ENCODE peak calls at places on chromosomes 5 and 9, in five cellular contexts. R, E, C, M and O are unnamed samples.

GRCh38 chr5:159749146-159749545 is 167.1 kb upstream of the ADRA1B start:
- DNase-seq in M (peak), E (no peak), C (no peak), R (no peak), O (no peak)

GRCh38 chr5:153402550-153402949 is 87.9 kb upstream of the GRIA1 start:
- DNase-seq in R (no peak), C (no peak), E (no peak), M (peak), O (no peak)

GRCh38 chr5:122311888-122312669 is at the start of gene SNCAIP:
- DNase-seq in M (peak), E (peak), C (no peak), R (peak), O (peak)

GRCh38 chr5:154334406-154335041 is 111.3 kb upstream of the SAP30L start:
- DNase-seq in E (no peak), R (no peak), C (no peak), M (no peak), O (no peak)

GRCh38 chr5:96785271-96785670 is 22.5 kb downstream of the ERAP1 start:
- DNase-seq in M (no peak), R (no peak), C (no peak), E (no peak), O (no peak)

GRCh38 chr9:14661421-14662059 is 31.7 kb downstream of the ZDHHC21 start:
- DNase-seq in M (peak), E (no peak), R (peak), C (no peak), O (no peak)

GRCh38 chr9:125293134-125293533 is 31.5 kb downstream of the GAPVD1 start:
- DNase-seq in M (peak), C (no peak), R (no peak), E (no peak), O (no peak)

GRCh38 chr5:133247881-133248642 is 196.2 kb downstream of the HSPA4 start:
- DNase-seq in C (no peak), R (peak), M (no peak), E (no peak), O (peak)

GRCh38 chr9:4126996-4127395 is 172.9 kb downstream of the GLIS3 start:
- DNase-seq in E (no peak), R (no peak), C (no peak), M (no peak), O (no peak)

GRCh38 chr9:111525056-111525977 is at the start of gene ZNF483:
- DNase-seq in C (peak), E (peak), M (peak), R (peak), O (peak)

GRCh38 chr9:90071257-90071656 is 466.4 kb downstream of the GADD45G start:
- DNase-seq in M (no peak), E (no peak), C (no peak), R (no peak), O (no peak)

GRCh38 chr9:93294011-93294410 is 110.1 kb downstream of the WNK2 start:
- DNase-seq in R (no peak), M (no peak), C (no peak), E (no peak), O (no peak)

GRCh38 chr9:136576269-136576626 is 30.4 kb upstream of the NOTCH1 start:
- DNase-seq in R (peak), M (peak), E (peak), C (no peak), O (no peak)

GRCh38 chr5:79578876-79579275 is 33.4 kb upstream of the TENT2 start:
- DNase-seq in E (peak), C (no peak), M (peak), R (no peak), O (no peak)

GRCh38 chr9:137178201-137178938 is 6.5 kb upstream of the TMEM210 start:
- DNase-seq in M (no peak), C (no peak), E (no peak), R (no peak), O (no peak)

GRCh38 chr5:157308826-157309465 is 43.0 kb downstream of the CYFIP2 start:
- DNase-seq in R (peak), M (no peak), E (no peak), C (no peak), O (no peak)

GRCh38 chr5:58235279-58235678 is 224.6 kb downstream of the PLK2 start:
- DNase-seq in C (no peak), M (peak), R (no peak), E (peak), O (no peak)

GRCh38 chr5:96977228-96977627 is 41.3 kb downstream of the LNPEP start:
- DNase-seq in C (no peak), E (no peak), M (no peak), R (no peak), O (no peak)

GRCh38 chr9:136955943-136956335 is 3.9 kb downstream of the LCN12 start:
- DNase-seq in E (no peak), C (no peak), R (no peak), M (no peak), O (no peak)

DNA sequence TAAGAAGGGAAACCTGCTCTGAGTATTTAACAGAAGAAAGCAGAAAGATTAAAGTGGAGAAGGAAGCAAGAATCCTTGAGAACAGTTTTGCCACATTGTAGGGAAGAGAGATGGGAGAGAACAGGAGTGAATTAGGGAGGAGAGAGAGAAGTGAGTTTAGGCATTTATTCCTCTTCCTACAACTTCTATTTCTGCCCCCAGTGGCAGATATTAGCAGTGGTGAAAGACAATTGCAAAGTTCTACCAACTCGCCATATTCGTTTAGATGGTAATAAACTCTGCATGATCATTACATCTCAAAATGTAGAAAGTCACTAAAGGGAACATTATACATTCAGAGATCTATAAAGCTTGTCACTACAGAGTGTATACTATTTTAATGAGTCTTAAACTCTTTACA is 440.1 kb upstream of the TRPC7 start:
- DNase-seq in M (no peak), R (no peak), C (no peak), E (no peak), O (no peak)
- TF ChIP-seq CTCF in M (peak), R (no peak), C (no peak), E (peak), O (peak)

GRCh38 chr5:172052454-172053236 is 46.2 kb upstream of the FBXW11 start:
- DNase-seq in M (peak), E (no peak), C (no peak), R (no peak), O (no peak)
- TF ChIP-seq CTCF in M (no peak), E (no peak), C (no peak), R (no peak), O (no peak)

DNA sequence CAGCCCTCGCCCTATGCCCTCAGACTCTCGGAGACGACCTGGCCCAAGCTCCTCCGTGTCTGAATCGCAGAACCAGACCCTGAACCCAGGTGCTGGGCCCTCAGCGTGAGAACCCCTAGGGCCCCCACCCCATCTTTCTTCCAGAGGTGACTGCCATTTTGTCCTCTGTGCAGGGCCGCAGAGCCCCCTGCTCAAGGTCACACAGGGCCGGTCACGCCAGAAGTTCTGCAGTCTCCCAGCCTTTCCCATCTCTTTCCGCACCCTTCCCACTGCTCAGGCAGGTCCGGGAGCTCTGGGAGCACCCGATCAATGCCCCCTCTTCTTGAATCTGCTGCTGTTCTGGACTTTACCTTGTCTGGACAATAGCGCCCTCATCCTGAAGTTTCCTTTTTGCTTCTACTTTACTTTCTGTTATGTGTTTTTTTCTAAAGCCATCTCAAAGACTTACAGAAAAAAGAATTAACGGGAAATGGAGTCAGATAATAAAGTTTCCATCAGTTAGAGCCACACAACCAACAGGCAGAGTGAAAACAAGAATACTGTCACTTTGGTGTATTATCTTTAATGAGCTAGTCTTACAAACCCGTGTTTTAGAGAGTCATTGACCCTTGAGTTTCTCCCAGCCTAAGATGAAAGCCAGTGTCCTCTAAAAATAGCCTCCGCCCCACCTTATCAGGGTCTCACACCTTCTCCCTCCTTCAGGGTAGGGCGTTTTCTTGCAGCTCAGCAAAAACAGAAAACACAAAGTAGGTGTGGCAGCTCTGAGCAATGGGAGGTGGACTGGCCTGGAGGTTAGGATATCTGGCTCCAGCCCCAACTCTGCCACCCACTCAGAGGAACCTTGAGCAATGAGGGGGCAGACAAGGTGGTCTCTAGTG is 1.8 kb downstream of the TMOD1 start:
- DNase-seq in M (no peak), E (no peak), C (no peak), R (peak), O (no peak)
- TF ChIP-seq CTCF in M (no peak), E (no peak), C (no peak), R (peak), O (no peak)

GRCh38 chr5:43121565-43122484 is 1.1 kb downstream of the ZNF131 start:
- DNase-seq in R (peak), E (peak), M (peak), C (no peak), O (no peak)
- TF ChIP-seq CTCF in R (no peak), E (no peak), M (no peak), C (no peak), O (no peak)

GRCh38 chr9:26856413-26857032 is 36.1 kb downstream of the CAAP1 start:
- DNase-seq in E (peak), R (peak), M (peak), C (no peak), O (no peak)
- TF ChIP-seq CTCF in E (peak), R (peak), M (peak), C (no peak), O (peak)

GRCh38 chr5:54785729-54786548 is 199.5 kb downstream of the ESM1 start:
- DNase-seq in M (no peak), R (peak), C (peak), E (peak), O (no peak)
- TF ChIP-seq CTCF in M (no peak), R (no peak), C (no peak), E (no peak), O (no peak)